ENCODE peak calls at places on chromosomes 12 and 14, in four cellular contexts. K, U, S and B are unnamed samples.

GRCh38 chr14:74792249-74793039 is 29.3 kb downstream of the YLPM1 start:
- DNase-seq in K (no peak), U (no peak), S (no peak), B (peak; percentile 84)

GRCh38 chr12:63862187-63863107 is 17.9 kb downstream of the SRGAP1 start:
- DNase-seq in K (no peak), U (no peak), S (peak; percentile 83), B (peak; percentile 19)

GRCh38 chr14:24439830-24440605 is 2.6 kb downstream of the SDR39U1 start:
- DNase-seq in K (no peak), U (no peak), S (no peak), B (no peak)

GRCh38 chr14:68148276-68148675 is 328.7 kb downstream of the RAD51B start:
- DNase-seq in K (no peak), U (no peak), S (no peak), B (no peak)

GRCh38 chr12:85821759-85822158 is 14.4 kb downstream of the RASSF9 start:
- DNase-seq in K (no peak), U (no peak), S (peak; percentile 56), B (peak; percentile 83)

GRCh38 chr12:19239616-19240234 is 110.2 kb downstream of the PLEKHA5 start:
- DNase-seq in K (no peak), U (no peak), S (no peak), B (no peak)

GRCh38 chr14:57066887-57067513 is 201.7 kb downstream of the EXOC5 start:
- DNase-seq in K (no peak), U (peak; percentile 67), S (peak; percentile 16), B (peak; percentile 37)

GRCh38 chr14:52391866-52392600 is 77.9 kb downstream of the PTGER2 start:
- DNase-seq in K (no peak), U (no peak), S (no peak), B (peak; percentile 6)

GRCh38 chr14:85416771-85417170 is 113.2 kb upstream of the FLRT2 start:
- DNase-seq in K (no peak), U (no peak), S (no peak), B (peak; percentile 84)

GRCh38 chr12:89732511-89732910 is 23.9 kb upstream of the ATP2B1 start:
- DNase-seq in K (no peak), U (no peak), S (no peak), B (no peak)

GRCh38 chr12:56571131-56571530 is 49.5 kb downstream of the RBMS2 start:
- DNase-seq in K (no peak), U (no peak), S (no peak), B (no peak)

GRCh38 chr12:19994970-19995369 is 373.4 kb upstream of the PDE3A start:
- DNase-seq in K (no peak), U (no peak), S (no peak), B (peak; percentile 63)

GRCh38 chr12:202081-202731 is 11.8 kb downstream of the SLC6A12 start:
- DNase-seq in K (no peak), U (no peak), S (no peak), B (no peak)

GRCh38 chr14:103091041-103091882 is 3.3 kb upstream of the EXOC3L4 start:
- DNase-seq in K (no peak), U (peak; percentile 81), S (no peak), B (no peak)

GRCh38 chr14:99802301-99803105 is 9.3 kb downstream of the EML1 start:
- DNase-seq in K (no peak), U (no peak), S (no peak), B (no peak)

GRCh38 chr12:75564398-75564797 is 53.0 kb upstream of the KRR1 start:
- DNase-seq in K (no peak), U (no peak), S (no peak), B (peak; percentile 82)

GRCh38 chr12:88298761-88299242 is 156.7 kb downstream of the TMTC3 start:
- DNase-seq in K (peak; percentile 31), U (peak; percentile 13), S (no peak), B (peak; percentile 69)

GRCh38 chr12:51814311-51815088 is 34.0 kb downstream of the FIGNL2 start:
- DNase-seq in K (no peak), U (peak; percentile 50), S (peak; percentile 62), B (peak; percentile 72)

GRCh38 chr12:49331360-49332222 is 5.4 kb downstream of the C1QL4 start:
- DNase-seq in K (no peak), U (peak; percentile 75), S (peak; percentile 53), B (peak; percentile 75)

GRCh38 chr12:120539303-120539702 is 5.1 kb downstream of the RNF10 start:
- DNase-seq in K (no peak), U (peak; percentile 58), S (no peak), B (peak; percentile 44)

GRCh38 chr12:4864575-4864974 is 45.1 kb upstream of the KCNA1 start:
- DNase-seq in K (no peak), U (no peak), S (no peak), B (no peak)

GRCh38 chr12:47184229-47184628 is 104.5 kb upstream of the AMIGO2 start:
- DNase-seq in K (no peak), U (no peak), S (no peak), B (no peak)

GRCh38 chr14:35121026-35121886 is 534 bp downstream of the PPP2R3C start:
- DNase-seq in K (no peak), U (peak; percentile 45), S (no peak), B (no peak)

GRCh38 chr14:69090187-69090789 is 62.6 kb downstream of the DCAF5 start:
- DNase-seq in K (no peak), U (peak; percentile 27), S (peak; percentile 33), B (peak; percentile 59)

GRCh38 chr14:57883061-57883460 is 17.2 kb upstream of the SLC35F4 start:
- DNase-seq in K (no peak), U (no peak), S (no peak), B (no peak)

GRCh38 chr12:107258780-107259179 is 165.4 kb upstream of the CRY1 start:
- DNase-seq in K (no peak), U (no peak), S (no peak), B (no peak)

GRCh38 chr12:85866929-85867776 is 6.9 kb upstream of the NTS start:
- DNase-seq in K (no peak), U (peak; percentile 10), S (peak; percentile 48), B (peak; percentile 81)

GRCh38 chr12:27015730-27016076 is 1.5 kb upstream of the TM7SF3 start:
- DNase-seq in K (no peak), U (peak; percentile 40), S (no peak), B (peak; percentile 60)

GRCh38 chr12:125110641-125111360 is 45.6 kb downstream of the AACS start:
- DNase-seq in K (no peak), U (no peak), S (no peak), B (no peak)

GRCh38 chr12:67025543-67026114 is 243.5 kb upstream of the CAND1 start:
- DNase-seq in K (no peak), U (peak; percentile 48), S (peak; percentile 25), B (peak; percentile 44)

GRCh38 chr12:50344245-50344644 is 52.2 kb downstream of the FAM186A start:
- DNase-seq in K (no peak), U (no peak), S (no peak), B (no peak)

GRCh38 chr12:100908501-100908900 is 113.9 kb downstream of the ANO4 start:
- DNase-seq in K (no peak), U (no peak), S (no peak), B (no peak)
- H2AFZ ChIP-seq in K (no peak overlapping the region), U (no peak overlapping the region), S (no peak overlapping the region), B (no peak overlapping the region)

GRCh38 chr12:28351414-28351813 is 161.2 kb downstream of the CCDC91 start:
- DNase-seq in K (no peak), U (no peak), S (no peak), B (no peak)
- TF ChIP-seq MYC in K (no peak), U (no peak), S (no peak), B (no peak)

GRCh38 chr14:61502459-61503093 is 181.2 kb downstream of the PRKCH start:
- DNase-seq in K (no peak), U (no peak), S (no peak), B (peak; percentile 55)
- H2AFZ ChIP-seq in K (no peak overlapping the region), U (no peak overlapping the region), S (no peak overlapping the region), B (no peak overlapping the region)

DNA sequence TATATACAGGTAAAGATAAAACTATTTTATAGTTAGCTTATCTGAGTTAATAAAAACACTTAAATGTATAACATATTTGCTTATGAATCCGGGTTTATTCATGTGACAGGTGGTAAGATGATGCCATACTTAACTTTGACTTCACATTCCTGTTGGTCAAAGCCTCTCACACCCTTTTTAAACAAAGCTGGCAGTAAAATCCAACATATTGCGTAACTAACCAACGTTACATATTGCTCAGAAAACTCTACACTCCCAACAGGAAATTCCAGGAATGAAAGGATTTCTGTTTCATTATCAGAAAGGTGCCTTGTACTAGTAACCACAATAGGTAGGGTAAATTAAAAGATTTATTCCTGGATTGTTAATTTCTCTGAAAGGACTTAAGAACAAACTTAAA is 23.7 kb upstream of the CATSPERB start:
- DNase-seq in K (no peak), U (no peak), S (peak; percentile 76), B (no peak)
- TF ChIP-seq MYC in K (no peak), U (no peak), S (no peak), B (no peak)

GRCh38 chr12:69821032-69821431 is 4.0 kb upstream of the MYRFL start:
- DNase-seq in K (no peak), U (no peak), S (no peak), B (no peak)
- H2AFZ ChIP-seq in K (no peak overlapping the region), U (no peak overlapping the region), S (no peak overlapping the region), B (no peak overlapping the region)

GRCh38 chr12:91185437-91185836 is 2.8 kb upstream of the DCN start:
- DNase-seq in K (no peak), U (no peak), S (no peak), B (no peak)

GRCh38 chr12:91194500-91194899 is 11.9 kb upstream of the DCN start:
- DNase-seq in K (no peak), U (no peak), S (no peak), B (no peak)

GRCh38 chr12:91191516-91192111 is 9.0 kb upstream of the DCN start:
- DNase-seq in K (no peak), U (no peak), S (no peak), B (no peak)

GRCh38 chr12:91186189-91186588 is 3.6 kb upstream of the DCN start:
- DNase-seq in K (no peak), U (no peak), S (no peak), B (no peak)

GRCh38 chr12:91189526-91189925 is 6.9 kb upstream of the DCN start:
- DNase-seq in K (no peak), U (no peak), S (no peak), B (no peak)
- TF ChIP-seq MYC in K (no peak), U (no peak), S (no peak), B (no peak)